ENCODE peak calls at places on chromosomes 4 and X, in seven cellular contexts. R is RWPE1, W is EH, V is NCI-H774, F is kidney epithelial cell, Y is amniotic epithelial cell, P is DMS79. U is an unnamed sample.

GRCh38 chrX:9171841-9172240 is 137.9 kb upstream of the FAM9B start:
- DNase-seq in R (no peak), W (peak), V (no peak), F (peak), Y (peak), P (no peak), U (peak)

GRCh38 chr4:40283968-40284367 is 51.2 kb upstream of the CHRNA9 start:
- DNase-seq in R (peak), W (peak), V (no peak), F (peak), Y (no peak), P (no peak), U (peak)

GRCh38 chrX:39859991-39860861 is 237.5 kb downstream of the BCOR start:
- DNase-seq in R (peak), W (peak), V (peak), F (peak), Y (peak), P (no peak), U (no peak)

GRCh38 chr4:15811703-15812325 is 33.7 kb downstream of the CD38 start:
- DNase-seq in R (peak), W (no peak), V (no peak), F (no peak), Y (no peak), P (no peak), U (no peak)

GRCh38 chrX:41468647-41469323 is 21.6 kb downstream of the NYX start:
- DNase-seq in R (no peak), W (peak), V (peak), F (no peak), Y (peak), P (peak), U (no peak)

GRCh38 chr4:180636696-180637095 is 1606.5 kb upstream of the TENM3 start:
- DNase-seq in R (no peak), W (no peak), V (no peak), F (peak), Y (no peak), P (no peak), U (peak)

GRCh38 chr4:136863756-136864155 is 668.5 kb downstream of the PCDH18 start:
- DNase-seq in R (no peak), W (peak), V (no peak), F (no peak), Y (peak), P (no peak), U (no peak)

GRCh38 chr4:155672342-155672741 is 5.7 kb downstream of the GUCY1A1 start:
- DNase-seq in R (no peak), W (no peak), V (no peak), F (no peak), Y (no peak), P (no peak), U (no peak)

GRCh38 chrX:9995855-9996339 is 28.7 kb downstream of the CLDN34 start:
- DNase-seq in R (peak), W (peak), V (no peak), F (no peak), Y (peak), P (no peak), U (peak)

GRCh38 chrX:120463241-120463640 is 5.9 kb downstream of the LAMP2 start:
- DNase-seq in R (no peak), W (peak), V (peak), F (no peak), Y (peak), P (no peak), U (peak)

GRCh38 chrX:18898517-18898916 is 85.4 kb downstream of the PHKA2 start:
- DNase-seq in R (no peak), W (no peak), V (no peak), F (no peak), Y (no peak), P (no peak), U (no peak)

GRCh38 chr4:31620476-31620875 is 900.3 kb downstream of the PCDH7 start:
- DNase-seq in R (no peak), W (no peak), V (no peak), F (no peak), Y (peak), P (no peak), U (no peak)

GRCh38 chr4:143381171-143382118 is 44.8 kb downstream of the GAB1 start:
- DNase-seq in R (peak), W (peak), V (peak), F (peak), Y (peak), P (peak), U (peak)

GRCh38 chr4:52701207-52701606 is 42.1 kb upstream of the USP46 start:
- DNase-seq in R (no peak), W (no peak), V (no peak), F (no peak), Y (no peak), P (no peak), U (no peak)

GRCh38 chrX:123087326-123087725 is 96.8 kb upstream of the GRIA3 start:
- DNase-seq in R (no peak), W (peak), V (no peak), F (peak), Y (peak), P (no peak), U (no peak)

GRCh38 chrX:11619426-11619825 is 46.3 kb downstream of the ARHGAP6 start:
- DNase-seq in R (peak), W (no peak), V (no peak), F (no peak), Y (peak), P (no peak), U (no peak)

GRCh38 chr4:39526810-39527295 is 386 bp downstream of the UGDH start:
- DNase-seq in R (no peak), W (no peak), V (no peak), F (no peak), Y (no peak), P (no peak), U (no peak)

GRCh38 chr4:139084425-139085093 is 69.0 kb downstream of the NOCT start:
- DNase-seq in R (no peak), W (no peak), V (no peak), F (no peak), Y (no peak), P (no peak), U (no peak)

GRCh38 chr4:159267023-159267939 is 164.4 kb downstream of the RAPGEF2 start:
- DNase-seq in R (no peak), W (peak), V (no peak), F (no peak), Y (no peak), P (no peak), U (no peak)

GRCh38 chrX:72621619-72622485 is 49.2 kb upstream of the HDAC8 start:
- DNase-seq in R (peak), W (peak), V (no peak), F (no peak), Y (peak), P (no peak), U (no peak)

GRCh38 chr4:114078636-114079035 is 99.2 kb upstream of the ARSJ start:
- DNase-seq in R (no peak), W (peak), V (no peak), F (no peak), Y (peak), P (no peak), U (no peak)

GRCh38 chr4:144202091-144202490 is 61.6 kb upstream of the GYPA start:
- DNase-seq in R (no peak), W (no peak), V (no peak), F (no peak), Y (no peak), P (no peak), U (no peak)

U was measured in astrocyte of the cerebellum.